ENCODE peak calls at places on chromosomes 2 and 18, in seven cellular contexts. L is HCT116, C is SK-N-SH, R is H1, X is GM12878, G is HepG2, B is K562. P is an unnamed sample. For H3K9me3, the result is how much of the 10 kb centered on the place peaks cover.

GRCh38 chr2:140186201-140186775 is 1406.1 kb upstream of the NXPH2 start:
- DNase-seq in C (no peak), G (no peak), B (no peak), X (no peak), R (no peak), L (no peak), P (no peak)

GRCh38 chr2:233059797-233060499 is at the start of gene INPP5D:
- DNase-seq in X (no peak), C (no peak), B (no peak), R (no peak), L (no peak), G (peak), P (no peak)

GRCh38 chr2:8581048-8581561 is 100.8 kb upstream of the ID2 start:
- DNase-seq in L (no peak), C (no peak), R (no peak), G (no peak), X (no peak), B (no peak), P (no peak)

GRCh38 chr2:102251042-102251848 is 60.1 kb upstream of the IL1RL1 start:
- DNase-seq in L (no peak), C (peak), G (peak), B (no peak), X (no peak), R (peak), P (peak)

GRCh38 chr2:64627860-64628841 is 25.6 kb downstream of the SERTAD2 start:
- DNase-seq in L (no peak), B (no peak), R (no peak), C (no peak), G (no peak), X (no peak), P (no peak)

GRCh38 chr2:239561448-239562001 is 160.7 kb upstream of the HDAC4 start:
- DNase-seq in R (no peak), L (no peak), B (no peak), G (no peak), C (peak), X (no peak), P (no peak)

GRCh38 chr2:105431367-105432088 is 32.7 kb upstream of the FHL2 start:
- DNase-seq in X (no peak), L (no peak), B (no peak), R (no peak), C (peak), G (no peak), P (no peak)

GRCh38 chr2:60555794-60556161 is 2.3 kb upstream of the BCL11A start:
- DNase-seq in G (no peak), R (no peak), L (no peak), X (no peak), B (no peak), C (no peak), P (peak)

GRCh38 chr18:79791141-79791972 is 6.4 kb upstream of the KCNG2 start:
- DNase-seq in C (no peak), G (peak), X (no peak), R (no peak), B (no peak), L (no peak), P (no peak)

GRCh38 chr18:75548353-75548752 is 120.8 kb upstream of the SMIM21 start:
- DNase-seq in B (no peak), R (no peak), C (peak), G (no peak), X (no peak), L (peak), P (no peak)

GRCh38 chr2:121075006-121075545 is 209.9 kb downstream of the TFCP2L1 start:
- DNase-seq in B (peak), R (peak), L (peak), G (no peak), X (peak), C (peak), P (peak)

GRCh38 chr2:54149623-54150501 is 34.4 kb downstream of the ACYP2 start:
- DNase-seq in X (no peak), G (no peak), B (no peak), L (no peak), R (no peak), C (no peak), P (no peak)

GRCh38 chr2:233929352-233929843 is 12.2 kb downstream of the TRPM8 start:
- DNase-seq in X (no peak), C (no peak), B (no peak), R (peak), L (peak), G (no peak), P (peak)

GRCh38 chr2:234979204-234980167 is 27.7 kb downstream of the SH3BP4 start:
- DNase-seq in C (no peak), X (no peak), L (no peak), R (no peak), B (no peak), G (peak), P (no peak)

GRCh38 chr2:15912203-15912602 is 28.1 kb upstream of the MYCN start:
- DNase-seq in B (no peak), L (no peak), C (no peak), R (peak), G (no peak), X (no peak), P (no peak)

GRCh38 chr2:62789918-62790317 is 84.4 kb downstream of the EHBP1 start:
- DNase-seq in R (no peak), B (no peak), X (no peak), C (no peak), G (peak), L (no peak), P (no peak)

DNA sequence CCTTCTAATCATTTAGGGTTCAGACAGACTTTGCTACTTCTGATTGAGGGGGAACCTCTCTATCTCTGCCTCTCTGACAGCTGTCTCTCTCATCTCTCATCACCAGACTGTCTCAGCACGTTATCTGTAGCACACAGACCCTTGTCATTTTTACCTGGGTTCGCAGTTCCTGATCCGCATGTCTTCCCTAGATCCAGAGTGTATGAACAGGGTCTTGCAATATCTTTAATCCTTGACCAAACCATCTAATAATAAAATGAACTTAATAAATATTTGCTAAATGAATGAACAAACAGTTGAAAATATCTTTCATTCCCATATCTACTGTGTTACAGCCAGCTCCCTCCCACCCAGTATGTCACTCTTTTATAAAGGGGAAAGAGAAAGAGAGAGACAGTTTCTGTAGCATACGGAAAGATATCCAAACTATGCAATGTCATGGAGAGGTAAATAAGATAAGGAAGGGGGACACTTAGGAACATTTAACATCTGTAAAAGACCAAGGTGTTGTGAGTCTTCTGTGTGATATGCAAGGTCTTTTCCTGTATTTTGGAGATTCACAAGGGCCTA is 507.6 kb downstream of the SUCLG1 start:
- DNase-seq in B (peak), L (no peak), R (no peak), C (no peak), X (no peak), G (no peak), P (no peak)
- H3K9me3 ChIP-seq in B (under half), L (under half), R (under half), C (under half), X (under half), G (under half), P (under half)

DNA sequence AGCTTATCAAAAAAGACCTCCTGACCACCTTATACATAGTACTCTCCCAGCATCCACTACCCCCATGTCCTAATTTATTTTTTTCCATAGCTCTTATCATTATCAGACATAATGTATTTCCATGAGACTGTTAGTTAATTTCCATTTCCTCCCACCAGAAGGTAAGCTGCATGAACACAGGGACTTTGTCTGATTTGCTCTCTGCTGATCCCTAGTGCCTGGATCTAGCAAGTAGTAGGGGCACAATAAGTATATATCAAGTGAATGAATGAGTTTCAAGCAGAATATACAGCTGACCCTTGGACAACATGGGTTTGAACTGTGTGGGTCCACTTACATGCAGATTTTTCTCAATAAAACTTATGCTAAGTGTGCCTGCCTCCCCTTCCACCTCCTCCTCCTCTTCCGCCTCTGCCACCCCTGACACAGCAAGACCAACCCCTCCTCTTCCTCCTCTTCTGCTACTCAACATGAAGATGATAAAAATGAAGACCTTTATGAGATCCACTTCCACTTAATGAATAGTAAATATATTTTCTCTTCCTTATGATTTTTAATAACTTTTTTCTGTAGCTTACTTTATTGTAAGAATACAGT is 53.8 kb downstream of the CTAGE1 start:
- DNase-seq in X (no peak), G (no peak), C (no peak), B (no peak), L (no peak), R (no peak), P (no peak)
- TF ChIP-seq YY1 in X (no peak), G (no peak), C (no peak), B (no peak), L (no peak), R (no peak), P (no peak)

GRCh38 chr2:186164325-186164724 is 321.7 kb upstream of the ZC3H15 start:
- DNase-seq in L (no peak), G (no peak), R (no peak), C (no peak), B (no peak), X (no peak), P (no peak)

DNA sequence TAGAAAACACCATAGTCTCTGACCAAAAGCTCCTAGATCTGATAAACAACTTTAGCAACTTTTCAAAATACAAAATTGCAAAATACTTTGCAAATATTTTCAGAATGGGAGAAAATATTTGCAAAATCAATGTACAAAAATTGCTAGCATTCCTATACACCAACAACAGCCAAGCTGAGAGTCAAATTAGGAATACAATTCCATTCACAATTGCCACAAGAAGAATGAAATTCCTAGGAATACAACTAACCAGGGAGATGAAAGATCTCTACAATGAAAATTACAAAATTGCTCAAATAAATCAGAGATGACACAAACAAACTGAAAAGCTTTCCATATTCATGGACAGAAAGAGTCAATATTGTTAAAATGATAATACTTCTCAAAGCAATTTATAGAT is 327.0 kb upstream of the ZC3H15 start:
- DNase-seq in L (no peak), C (no peak), G (no peak), B (no peak), R (no peak), X (no peak), P (no peak)
- H3K9me3 ChIP-seq in L (under half), C (under half), G (under half), B (under half), R (under half), X (under half), P (under half)

DNA sequence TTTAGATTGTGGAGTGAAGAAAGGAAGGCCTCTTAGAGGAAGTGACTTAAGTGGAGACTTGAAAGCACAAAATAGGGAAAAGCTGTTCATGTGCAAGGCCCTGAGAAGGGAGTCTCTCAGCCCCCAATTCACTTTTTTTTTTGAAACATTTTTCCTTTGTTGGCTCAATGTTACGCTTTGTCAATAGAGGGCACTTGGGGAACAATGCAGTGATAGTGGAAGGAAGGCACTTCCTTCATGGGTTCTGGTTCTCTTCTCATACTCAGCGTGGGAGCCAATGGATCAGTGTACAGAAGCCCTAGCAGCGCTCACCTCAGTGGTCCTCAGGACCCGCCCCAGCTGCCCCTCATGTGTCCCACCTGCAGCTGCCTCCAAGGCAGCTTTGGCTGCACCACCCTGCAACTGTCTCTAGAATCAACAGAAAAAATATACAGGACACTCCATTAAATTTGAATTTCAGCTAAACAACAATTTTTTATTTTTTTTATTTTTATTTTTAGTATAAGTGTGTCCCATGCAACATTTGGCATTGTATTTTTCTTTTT is 8.6 kb upstream of the C2orf42 start:
- DNase-seq in X (no peak), G (peak), B (no peak), R (no peak), L (no peak), C (no peak), P (no peak)
- TF ChIP-seq YY1 in X (no peak), G (no peak), B (no peak), R (no peak), L (no peak), C (no peak), P (no peak)

DNA sequence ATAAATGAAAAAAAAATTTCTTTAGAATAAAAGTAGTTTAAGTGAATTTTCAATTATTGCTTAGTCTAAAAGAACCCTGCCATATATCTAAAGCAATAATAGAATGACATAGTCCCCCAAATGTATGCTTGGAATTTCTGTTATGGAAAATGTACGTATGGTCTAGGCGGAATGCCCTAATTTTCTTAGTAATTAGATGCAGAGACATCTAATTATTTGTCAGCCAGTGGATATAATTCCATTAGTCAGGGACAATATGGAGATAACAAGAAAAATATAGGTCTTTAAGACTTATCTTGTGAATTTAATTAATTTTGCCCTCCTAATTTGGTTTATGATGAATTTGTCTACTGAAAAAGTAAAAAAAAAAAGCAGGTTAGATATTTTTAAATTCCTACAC is 460.9 kb upstream of the SOX11 start:
- DNase-seq in C (peak), B (no peak), G (no peak), X (no peak), R (no peak), L (no peak), P (no peak)
- H3K9me3 ChIP-seq in C (under half), B (under half), G (half or more), X (under half), R (under half), L (under half), P (under half)

DNA sequence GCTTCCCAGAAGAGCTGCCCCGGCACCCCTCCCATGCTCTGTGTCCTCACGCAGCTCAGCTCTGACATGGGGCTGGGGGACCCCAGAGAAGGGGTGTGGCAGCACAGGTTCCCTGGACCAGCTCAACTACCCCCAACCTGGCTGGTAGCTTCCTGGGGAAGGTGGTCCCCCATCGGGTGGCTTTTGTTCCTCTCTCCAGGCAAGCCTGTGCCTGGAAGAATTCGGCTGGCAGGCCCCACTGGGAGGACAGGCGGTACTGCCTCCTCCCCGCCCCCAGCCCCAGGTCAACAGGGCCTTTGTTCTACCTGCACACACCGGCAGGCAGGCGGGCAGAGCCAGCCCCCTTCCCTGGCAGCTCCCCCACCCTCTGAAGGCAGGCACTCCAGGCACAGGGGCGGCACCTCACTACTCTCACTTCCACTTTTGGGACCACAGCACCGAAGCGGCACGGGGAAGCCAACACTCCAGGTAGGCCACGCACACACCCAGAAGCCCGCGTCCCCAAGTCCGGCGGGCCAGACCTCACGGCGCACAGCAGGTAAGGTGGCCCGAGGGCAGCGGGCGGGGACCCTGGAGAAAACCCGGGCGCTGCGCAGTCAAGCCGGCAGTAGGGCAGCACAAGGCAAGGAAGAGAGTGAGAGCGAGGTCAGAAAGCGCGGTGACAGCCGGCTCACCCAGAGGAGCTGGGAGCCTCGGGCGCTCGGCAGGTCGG is 1.3 kb downstream of the HS6ST1 start:
- DNase-seq in R (peak), L (no peak), X (peak), B (no peak), C (peak), G (peak), P (no peak)
- TF ChIP-seq YY1 in R (no peak), L (no peak), X (no peak), B (no peak), C (no peak), G (no peak), P (no peak)

DNA sequence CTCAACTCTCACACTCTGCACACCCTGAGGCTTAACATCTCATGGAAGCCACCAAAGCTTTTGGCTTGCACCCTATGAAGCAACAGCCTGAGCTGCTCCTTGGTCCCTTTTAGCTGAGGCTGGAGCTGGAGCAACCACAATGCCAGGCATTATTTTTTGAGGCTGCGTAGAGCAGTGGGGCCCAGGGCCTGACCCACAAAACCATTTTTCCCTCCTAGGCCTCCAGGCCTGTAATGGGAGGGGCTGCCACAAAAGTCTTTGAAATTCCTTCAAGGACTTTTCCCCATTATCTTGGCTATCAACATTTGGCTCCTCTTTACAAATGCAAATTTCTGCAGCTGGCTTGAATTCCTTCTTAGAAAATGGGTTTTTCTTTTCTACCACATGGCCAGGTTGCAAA is 39.8 kb downstream of the CTNNA2 start:
- DNase-seq in X (no peak), R (no peak), L (no peak), C (no peak), B (no peak), G (no peak), P (no peak)
- H3K9me3 ChIP-seq in X (under half), R (half or more), L (under half), C (under half), B (under half), G (half or more), P (half or more)

GRCh38 chr18:48634975-48635374 is 96.1 kb downstream of the CTIF start:
- DNase-seq in R (no peak), C (no peak), X (no peak), B (no peak), G (peak), L (no peak), P (no peak)

GRCh38 chr18:48635806-48636205 is 97.0 kb downstream of the CTIF start:
- DNase-seq in G (no peak), R (no peak), B (no peak), C (no peak), X (no peak), L (no peak), P (no peak)

GRCh38 chr18:48632676-48633257 is 93.9 kb downstream of the CTIF start:
- DNase-seq in G (peak), R (no peak), X (no peak), L (no peak), C (no peak), B (no peak), P (no peak)

GRCh38 chr18:48636436-48636835 is 97.6 kb downstream of the CTIF start:
- DNase-seq in G (no peak), L (no peak), R (no peak), X (no peak), C (no peak), B (no peak), P (no peak)

DNA sequence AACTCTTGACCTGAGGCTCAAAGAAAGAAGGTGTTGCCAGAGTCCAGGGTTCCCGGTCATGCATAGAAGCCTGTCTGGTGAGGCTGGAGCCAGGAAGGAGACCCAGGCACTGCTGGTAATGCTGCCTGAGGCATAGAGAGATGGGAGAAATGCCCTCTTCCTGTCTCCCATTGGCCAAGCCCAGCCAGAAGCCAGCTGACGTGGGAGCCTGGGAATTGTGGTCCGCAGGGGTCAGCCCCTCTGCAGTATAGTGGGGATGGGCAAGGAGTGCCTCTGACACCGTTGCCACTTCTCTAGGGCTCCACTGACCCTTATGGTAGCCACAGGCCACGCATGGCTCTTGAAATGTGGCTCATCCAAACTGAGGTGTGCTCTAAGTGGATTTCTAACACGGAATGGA is 95.7 kb downstream of the CTIF start:
- DNase-seq in R (no peak), X (no peak), C (no peak), L (no peak), G (no peak), B (no peak), P (no peak)
- TF ChIP-seq YY1 in R (no peak), X (no peak), C (no peak), L (no peak), G (no peak), B (no peak), P (no peak)

P was measured in NT2/D1.